ENCODE peak calls at places on chromosomes 12 and 14, in six cellular contexts. O is fibroblast of lung, X is hepatocyte, U is HCT116, Y is H9, J is A549. B is an unnamed sample.

GRCh38 chr12:21656931-21657335 is 709 bp downstream of the LDHB start:
- DNase-seq in Y (peak; percentile 47), X (peak; percentile 62), U (peak; percentile 6), J (peak; percentile 56), O (peak; percentile 58), B (peak; percentile 53)

GRCh38 chr14:97077253-97077653 is 280.1 kb downstream of the VRK1 start:
- DNase-seq in O (no peak), X (peak; percentile 63), J (peak; percentile 19), Y (no peak), U (peak; percentile 61), B (no peak)

GRCh38 chr12:29216797-29217583 is 67.9 kb downstream of the FAR2 start:
- DNase-seq in J (no peak), O (no peak), Y (no peak), X (no peak), U (no peak), B (no peak)

GRCh38 chr12:55684761-55685370 is 22.8 kb downstream of the ITGA7 start:
- DNase-seq in O (no peak), U (no peak), J (no peak), Y (no peak), X (no peak), B (no peak)

GRCh38 chr12:130253866-130254265 is 83.8 kb upstream of the PIWIL1 start:
- DNase-seq in J (no peak), X (no peak), U (no peak), O (no peak), Y (no peak), B (no peak)

GRCh38 chr12:127179199-127179598 is 1087.8 kb upstream of the TMEM132C start:
- DNase-seq in U (no peak), Y (no peak), X (no peak), J (no peak), O (no peak), B (no peak)

GRCh38 chr14:96253140-96253539 is 2.9 kb upstream of the BDKRB1 start:
- DNase-seq in U (no peak), O (peak; percentile 94), Y (peak; percentile 46), J (peak; percentile 69), X (peak; percentile 78), B (no peak)

GRCh38 chr14:93155667-93156066 is 29.0 kb downstream of the MOAP1 start:
- DNase-seq in J (no peak), X (no peak), Y (no peak), O (no peak), U (no peak), B (no peak)

GRCh38 chr12:95258146-95258545 is 40.5 kb downstream of the VEZT start:
- DNase-seq in U (no peak), Y (no peak), O (no peak), X (no peak), J (no peak), B (no peak)

GRCh38 chr12:53591301-53592206 is 34.6 kb downstream of the ATF7 start:
- DNase-seq in O (no peak), U (no peak), X (no peak), J (no peak), Y (no peak), B (no peak)

GRCh38 chr14:21840765-21841164 is 167.1 kb upstream of the OR4E1 start:
- DNase-seq in J (peak; percentile 50), Y (peak; percentile 36), O (no peak), X (no peak), U (peak; percentile 24), B (peak; percentile 73)

GRCh38 chr12:55728932-55729591 is at the start of gene CD63:
- DNase-seq in X (peak; percentile 96), J (peak; percentile 84), U (no peak), O (peak; percentile 96), Y (peak; percentile 84), B (peak; percentile 77)

GRCh38 chr14:92108345-92109254 is 2.2 kb upstream of the ATXN3 start:
- DNase-seq in O (no peak), Y (peak; percentile 87), U (no peak), X (no peak), J (no peak), B (peak; percentile 84)

GRCh38 chr12:90253674-90254181 is 545.1 kb upstream of the ATP2B1 start:
- DNase-seq in O (peak; percentile 78), U (peak; percentile 92), J (peak; percentile 25), Y (peak; percentile 43), X (peak; percentile 49), B (peak; percentile 35)

GRCh38 chr12:89695830-89696229 is 12.8 kb downstream of the ATP2B1 start:
- DNase-seq in O (no peak), U (no peak), J (no peak), Y (no peak), X (no peak), B (no peak)

GRCh38 chr14:21215130-21215878 is 53.9 kb downstream of the HNRNPC start:
- DNase-seq in X (no peak), U (no peak), Y (no peak), O (no peak), J (no peak), B (no peak)

GRCh38 chr12:26231930-26232329 is 36.6 kb downstream of the SSPN start:
- DNase-seq in X (no peak), U (no peak), J (no peak), Y (no peak), O (peak; percentile 48), B (no peak)

GRCh38 chr14:92914087-92914656 is 8.8 kb upstream of the CHGA start:
- DNase-seq in U (no peak), X (peak; percentile 76), O (peak; percentile 5), J (no peak), Y (peak; percentile 70), B (peak; percentile 87)

GRCh38 chr12:70507442-70507841 is 129.8 kb downstream of the PTPRB start:
- DNase-seq in Y (no peak), U (no peak), J (peak; percentile 22), O (no peak), X (no peak), B (peak; percentile 55)

GRCh38 chr12:2393016-2393415 is 340.2 kb downstream of the CACNA1C start:
- DNase-seq in X (no peak), O (no peak), U (no peak), Y (no peak), J (no peak), B (no peak)
- H3K4me1 ChIP-seq in X (peaks cover 3% of the 10 kb centered on the region), O (peaks cover 8% of the 10 kb centered on the region), U (peaks cover 11% of the 10 kb centered on the region), Y (no peaks in the 10 kb centered on the region), J (no peaks in the 10 kb centered on the region), B (no peaks in the 10 kb centered on the region)

GRCh38 chr14:103725739-103726395 is 10.3 kb downstream of the ZFYVE21 start:
- DNase-seq in U (no peak), J (no peak), O (no peak), Y (no peak), X (no peak), B (no peak)

GRCh38 chr14:103725001-103725682 is 9.5 kb downstream of the ZFYVE21 start:
- DNase-seq in J (no peak), Y (no peak), X (no peak), U (no peak), O (no peak), B (no peak)

GRCh38 chr14:103728141-103728540 is 12.5 kb downstream of the ZFYVE21 start:
- DNase-seq in O (no peak), U (no peak), X (no peak), Y (no peak), J (no peak), B (no peak)

GRCh38 chr14:103727313-103728000 is 11.8 kb downstream of the ZFYVE21 start:
- DNase-seq in J (no peak), U (no peak), Y (peak; percentile 68), X (no peak), O (no peak), B (peak; percentile 85)

DNA sequence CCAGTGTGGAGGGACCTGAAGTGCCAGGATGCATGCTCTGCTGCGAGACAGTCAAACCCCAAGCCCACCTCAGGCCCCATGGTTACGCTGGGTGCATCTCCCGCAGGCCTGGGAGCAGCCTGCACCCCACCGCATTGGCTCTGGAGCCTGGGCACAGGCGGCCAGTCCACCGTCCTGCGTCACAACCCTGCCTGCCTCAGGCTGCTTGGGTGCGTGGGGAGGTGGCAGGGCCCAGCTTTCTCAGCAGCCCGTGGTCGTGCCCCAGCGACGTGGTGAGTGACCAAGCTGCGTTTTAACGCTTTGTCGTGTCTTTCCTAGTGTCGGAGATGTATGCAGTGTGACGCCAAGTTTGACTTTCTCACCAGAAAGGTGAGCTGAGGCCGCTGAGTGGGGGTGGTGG is 10.9 kb downstream of the ZFYVE21 start:
- DNase-seq in J (no peak), Y (no peak), O (no peak), X (no peak), U (no peak), B (no peak)
- H3K4me2 ChIP-seq in J (no peak overlapping the region), Y (no peak overlapping the region), O (no peak overlapping the region), X (no peak overlapping the region), U (no peak overlapping the region), B (no peak overlapping the region)

GRCh38 chr12:41348198-41348597 is 160.1 kb downstream of the PDZRN4 start:
- DNase-seq in O (no peak), U (no peak), X (no peak), Y (no peak), J (no peak), B (no peak)
- H3K4me1 ChIP-seq in O (no peaks in the 10 kb centered on the region), U (no peaks in the 10 kb centered on the region), X (no peaks in the 10 kb centered on the region), Y (no peaks in the 10 kb centered on the region), J (no peaks in the 10 kb centered on the region), B (peaks cover 2% of the 10 kb centered on the region)

GRCh38 chr12:65155784-65156183 is 13.6 kb upstream of the LEMD3 start:
- DNase-seq in O (no peak), U (no peak), X (no peak), J (no peak), Y (no peak), B (no peak)

GRCh38 chr12:65152012-65152411 is 17.4 kb upstream of the LEMD3 start:
- DNase-seq in U (no peak), J (no peak), X (no peak), O (no peak), Y (no peak), B (no peak)

GRCh38 chr12:65152586-65152985 is 16.8 kb upstream of the LEMD3 start:
- DNase-seq in J (no peak), U (no peak), O (peak; percentile 51), X (no peak), Y (no peak), B (no peak)

GRCh38 chr12:65157091-65157490 is 12.3 kb upstream of the LEMD3 start:
- DNase-seq in X (no peak), J (no peak), U (no peak), O (no peak), Y (no peak), B (no peak)

GRCh38 chr12:65156366-65156831 is 13.0 kb upstream of the LEMD3 start:
- DNase-seq in U (no peak), X (no peak), Y (no peak), O (no peak), J (no peak), B (no peak)
- H3K4me2 ChIP-seq in U (no peak overlapping the region), X (no peak overlapping the region), Y (no peak overlapping the region), O (no peak overlapping the region), J (no peak overlapping the region), B (peak overlapping the region; percentile 0)

B was measured in GM23338.